ENCODE peak calls at places on chromosomes 12 and 14, in ten cellular contexts. A is AG09319, U is foreskin fibroblast, J is A549, Q is sigmoid colon, D is neural progenitor cell, F is esophagus squamous epithelium, N is HCT116, O is IMR-90, V is fibroblast of pulmonary artery. I is an unnamed sample.

GRCh38 chr12:76033116-76034001 is 1.8 kb upstream of the PHLDA1 start:
- DNase-seq in N (no peak), Q (no peak), J (no peak), F (no peak), U (no peak), A (no peak), V (peak), D (peak), O (peak), I (no peak)

GRCh38 chr12:14384783-14385638 is 19.5 kb downstream of the ATF7IP start:
- DNase-seq in Q (peak), V (peak), F (no peak), U (peak), O (peak), J (peak), N (peak), A (peak), D (peak), I (peak)

GRCh38 chr14:89320381-89321000 is 96.5 kb downstream of the FOXN3 start:
- DNase-seq in F (no peak), A (no peak), D (no peak), N (no peak), U (no peak), O (peak), Q (no peak), J (no peak), V (no peak), I (no peak)

GRCh38 chr14:23056257-23056955 is 914 bp downstream of the CDH24 start:
- DNase-seq in V (peak), D (peak), U (peak), N (peak), O (peak), J (peak), Q (peak), F (no peak), A (no peak), I (no peak)

GRCh38 chr12:65695077-65695865 is 129.0 kb upstream of the HMGA2 start:
- DNase-seq in U (peak), Q (no peak), V (peak), F (no peak), N (peak), J (peak), O (peak), D (no peak), A (peak), I (peak)

GRCh38 chr14:55711171-55711811 is 131.3 kb downstream of the KTN1 start:
- DNase-seq in U (peak), D (no peak), Q (no peak), A (no peak), V (peak), J (no peak), O (peak), N (no peak), F (no peak), I (no peak)

GRCh38 chr14:28242895-28243294 is 523.7 kb upstream of the FOXG1 start:
- DNase-seq in A (no peak), V (no peak), F (no peak), D (no peak), J (no peak), U (no peak), O (no peak), Q (no peak), N (no peak), I (no peak)

GRCh38 chr12:81692008-81692407 is 67.1 kb downstream of the PPFIA2 start:
- DNase-seq in V (no peak), J (no peak), A (no peak), N (no peak), U (no peak), F (no peak), D (peak), Q (no peak), O (no peak), I (no peak)

GRCh38 chr12:12899530-12900380 is 8.4 kb downstream of the GPRC5A start:
- DNase-seq in V (peak), D (no peak), J (peak), N (no peak), A (peak), O (peak), U (peak), F (no peak), Q (peak), I (peak)

GRCh38 chr12:27101290-27101689 is 18.9 kb upstream of the C12orf71 start:
- DNase-seq in V (no peak), O (peak), J (no peak), D (no peak), Q (no peak), F (no peak), A (no peak), U (no peak), N (no peak), I (no peak)

GRCh38 chr12:7229741-7230140 is 40.3 kb downstream of the PEX5 start:
- DNase-seq in Q (no peak), D (no peak), F (no peak), J (no peak), N (no peak), O (no peak), U (no peak), A (no peak), V (no peak), I (no peak)

GRCh38 chr12:6460751-6461371 is 9.0 kb downstream of the TAPBPL start:
- DNase-seq in A (no peak), J (no peak), D (no peak), Q (no peak), V (no peak), U (no peak), O (no peak), N (no peak), F (no peak), I (no peak)

GRCh38 chr14:43877351-43877900 is 629.7 kb downstream of the FSCB start:
- DNase-seq in F (no peak), D (no peak), Q (no peak), A (no peak), J (no peak), O (no peak), V (no peak), U (no peak), N (no peak), I (no peak)
- TF ChIP-seq CTCF in F (no peak), D (no peak), Q (no peak), A (no peak), J (no peak), O (no peak), V (no peak), U (no peak), N (no peak), I (no peak)

GRCh38 chr14:92352158-92352985 is 29.4 kb downstream of the SLC24A4 start:
- DNase-seq in O (no peak), Q (no peak), V (peak), F (no peak), J (peak), N (peak), A (no peak), D (peak), U (no peak), I (no peak)
- TF ChIP-seq CTCF in O (peak), Q (no peak), V (peak), F (no peak), J (peak), N (peak), A (peak), D (peak), U (peak), I (peak)

GRCh38 chr12:119169150-119169549 is 9.6 kb upstream of the HSPB8 start:
- DNase-seq in A (no peak), D (no peak), N (no peak), U (no peak), J (no peak), F (no peak), Q (no peak), O (no peak), V (no peak), I (no peak)

GRCh38 chr12:119167904-119168303 is 10.8 kb upstream of the HSPB8 start:
- DNase-seq in A (no peak), N (no peak), J (no peak), Q (no peak), V (no peak), U (no peak), O (no peak), F (no peak), D (no peak), I (no peak)

GRCh38 chr12:119171266-119171665 is 7.5 kb upstream of the HSPB8 start:
- DNase-seq in A (no peak), V (no peak), N (no peak), F (no peak), D (no peak), O (no peak), U (no peak), Q (no peak), J (no peak), I (no peak)

GRCh38 chr12:119171691-119172090 is 7.0 kb upstream of the HSPB8 start:
- DNase-seq in A (no peak), Q (no peak), D (no peak), V (no peak), J (no peak), O (no peak), F (no peak), U (no peak), N (no peak), I (no peak)

DNA sequence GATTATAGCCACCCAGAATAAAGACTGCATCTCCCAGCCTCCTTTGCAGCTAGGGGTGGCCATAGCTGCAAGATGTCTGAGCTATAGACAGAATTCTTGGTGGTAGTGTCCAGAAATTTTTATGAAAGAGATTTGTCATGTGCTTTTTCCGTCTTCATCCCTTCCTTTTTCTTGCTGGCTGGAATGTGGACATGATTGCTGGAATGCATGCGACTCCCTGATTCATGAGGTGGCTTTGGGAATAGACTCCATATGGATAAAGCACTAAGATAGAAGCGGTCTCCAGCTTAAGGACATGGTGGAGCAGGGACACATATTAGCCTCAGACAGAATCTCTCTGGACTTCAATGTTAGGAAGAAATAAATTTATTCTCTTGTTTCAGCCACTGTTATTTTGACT is 10.0 kb upstream of the HSPB8 start:
- DNase-seq in Q (no peak), F (no peak), A (no peak), V (no peak), U (no peak), N (no peak), D (no peak), O (no peak), J (no peak), I (no peak)
- TF ChIP-seq CTCF in Q (no peak), F (no peak), A (no peak), V (no peak), U (no peak), N (no peak), D (no peak), O (no peak), J (no peak), I (no peak)

GRCh38 chr14:51129130-51129529 is 34.2 kb upstream of the TRIM9 start:
- DNase-seq in A (no peak), O (no peak), J (peak), D (no peak), F (no peak), N (no peak), U (no peak), V (no peak), Q (no peak), I (no peak)
- TF ChIP-seq CTCF in A (no peak), O (no peak), J (no peak), D (peak), F (no peak), N (no peak), U (no peak), V (peak), Q (no peak), I (no peak)

GRCh38 chr12:72141381-72141780 is 130.8 kb upstream of the TRHDE start:
- DNase-seq in D (no peak), N (peak), O (peak), A (no peak), V (peak), Q (no peak), J (peak), F (no peak), U (no peak), I (no peak)
- TF ChIP-seq CTCF in D (peak), N (no peak), O (peak), A (peak), V (no peak), Q (no peak), J (no peak), F (no peak), U (peak), I (peak)

GRCh38 chr14:21723431-21724045 is 49.9 kb upstream of the OR4E1 start:
- DNase-seq in J (peak), O (no peak), F (no peak), V (peak), U (no peak), N (peak), A (no peak), Q (no peak), D (peak), I (no peak)
- TF ChIP-seq CTCF in J (peak), O (peak), F (no peak), V (peak), U (no peak), N (no peak), A (no peak), Q (no peak), D (peak), I (no peak)

I was measured in AG04449.